ENCODE peak calls at places on chromosomes 12 and 14, in six cellular contexts. D is IMR-90, Q is tibial nerve, B is stomach, F is A549, X is Peyer's patch. J is an unnamed sample.

GRCh38 chr14:64294672-64295413 is 672 bp upstream of the ESR2 start:
- DNase-seq in B (peak; percentile 84), X (peak; percentile 78), F (peak; percentile 84), Q (peak; percentile 23), D (peak; percentile 53), J (peak; percentile 59)

GRCh38 chr14:104550849-104551728 is 28.5 kb upstream of the C14orf180 start:
- DNase-seq in B (no peak), D (no peak), X (peak; percentile 34), F (peak; percentile 40), Q (no peak), J (no peak)

GRCh38 chr12:8145754-8146415 is 10.9 kb upstream of the ZNF705A start:
- DNase-seq in F (no peak), D (peak; percentile 85), Q (no peak), B (no peak), X (no peak), J (peak; percentile 51)

GRCh38 chr14:71193663-71194062 is 286.4 kb downstream of the PCNX1 start:
- DNase-seq in F (no peak), Q (no peak), B (no peak), D (no peak), X (no peak), J (no peak)

GRCh38 chr14:104676694-104677505 is 12.5 kb upstream of the INF2 start:
- DNase-seq in D (no peak), Q (no peak), B (no peak), F (no peak), X (no peak), J (peak; percentile 23)

GRCh38 chr12:115543269-115543668 is 734.2 kb downstream of the MED13L start:
- DNase-seq in Q (no peak), F (no peak), X (no peak), D (peak; percentile 5), B (no peak), J (no peak)

GRCh38 chr12:11477110-11477509 is 81.7 kb upstream of the PRB2 start:
- DNase-seq in Q (no peak), D (no peak), F (no peak), X (no peak), B (no peak), J (no peak)

GRCh38 chr12:45284096-45284901 is 68.4 kb downstream of the ANO6 start:
- DNase-seq in F (no peak), X (no peak), B (no peak), Q (no peak), D (peak; percentile 87), J (no peak)

GRCh38 chr12:12180575-12180974 is 86.3 kb downstream of the LRP6 start:
- DNase-seq in Q (no peak), F (no peak), D (no peak), X (no peak), B (no peak), J (no peak)

GRCh38 chr14:48382961-48383360 is 707.6 kb upstream of the MDGA2 start:
- DNase-seq in D (no peak), B (no peak), Q (no peak), F (no peak), X (no peak), J (no peak)

GRCh38 chr14:75479770-75480600 is 42.3 kb upstream of the BATF start:
- DNase-seq in D (no peak), B (no peak), X (no peak), Q (no peak), F (no peak), J (no peak)

GRCh38 chr12:93058280-93058679 is 129.2 kb upstream of the EEA1 start:
- DNase-seq in D (no peak), F (no peak), Q (no peak), B (no peak), X (no peak), J (no peak)

GRCh38 chr12:131830335-131831020 is 2.3 kb downstream of the MMP17 start:
- DNase-seq in F (peak; percentile 58), X (peak; percentile 67), B (peak; percentile 59), Q (peak; percentile 69), D (peak; percentile 77), J (peak; percentile 92)

GRCh38 chr14:87952307-87953094 is 40.5 kb downstream of the GALC start:
- DNase-seq in D (no peak), B (no peak), X (no peak), Q (no peak), F (no peak), J (no peak)

GRCh38 chr12:107431942-107432341 is 253.7 kb upstream of the PWP1 start:
- DNase-seq in D (no peak), F (no peak), Q (no peak), B (no peak), X (no peak), J (no peak)

GRCh38 chr12:112018571-112019237 is 5.5 kb downstream of the ERP29 start:
- DNase-seq in Q (no peak), D (peak; percentile 92), B (no peak), F (no peak), X (no peak), J (no peak)

GRCh38 chr12:112022241-112023016 is 9.2 kb downstream of the ERP29 start:
- DNase-seq in X (no peak), F (no peak), D (no peak), Q (no peak), B (no peak), J (no peak)

GRCh38 chr12:112017041-112017440 is 3.8 kb downstream of the ERP29 start:
- DNase-seq in X (no peak), Q (no peak), B (no peak), D (no peak), F (no peak), J (no peak)

GRCh38 chr12:112023759-112024396 is 10.7 kb downstream of the ERP29 start:
- DNase-seq in F (no peak), D (no peak), X (no peak), Q (no peak), B (no peak), J (no peak)

DNA sequence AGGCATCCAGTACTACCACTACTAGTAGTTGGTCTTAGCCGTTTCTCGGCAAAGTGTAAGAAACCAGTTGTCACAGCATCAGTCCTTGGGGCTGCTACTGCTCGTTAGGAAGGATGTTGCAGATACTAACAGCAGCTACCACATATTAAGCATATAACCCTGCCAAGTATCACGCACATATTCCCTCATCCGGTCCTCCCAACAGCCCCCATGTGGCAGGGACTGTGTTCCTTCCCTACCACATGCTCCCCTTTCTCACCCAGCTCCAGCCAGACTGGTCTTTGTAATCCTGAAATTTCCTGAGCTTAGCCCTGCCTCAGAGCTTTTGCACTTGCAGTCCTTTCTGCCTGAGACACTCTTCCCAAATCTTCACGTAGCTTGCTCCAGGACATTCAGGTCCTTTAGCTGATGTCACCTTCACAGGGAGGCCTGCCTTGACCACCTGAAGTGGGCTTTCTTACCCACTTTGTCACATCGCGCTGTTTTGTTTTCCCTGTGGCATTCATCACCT is 7.8 kb downstream of the ERP29 start:
- DNase-seq in B (no peak), Q (no peak), F (no peak), D (no peak), X (no peak), J (no peak)
- TF ChIP-seq POLR2A in B (no peak), Q (no peak), F (no peak), D (no peak), X (no peak), J (no peak)

DNA sequence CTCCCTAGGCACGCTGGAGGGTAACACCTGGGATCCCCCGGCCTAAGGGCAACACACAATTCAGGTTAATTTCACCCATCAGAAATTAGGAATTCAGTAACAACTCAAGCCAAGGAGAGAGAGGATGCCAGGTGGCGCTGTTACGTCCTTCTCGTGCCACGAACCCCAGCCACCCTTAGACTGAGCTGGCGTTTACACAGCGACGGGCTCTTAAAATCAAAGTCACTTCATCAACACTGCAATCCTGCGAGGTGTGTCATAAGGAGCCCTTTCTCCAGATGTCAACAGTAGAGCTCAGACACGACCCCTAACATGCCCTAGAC is 110.6 kb upstream of the TMEM132D start:
- DNase-seq in Q (no peak), X (no peak), D (no peak), F (no peak), B (no peak), J (no peak)
- TF ChIP-seq CTCF in Q (no peak), X (no peak), D (no peak), F (no peak), B (no peak), J (no peak)

GRCh38 chr12:55830601-55831406 is 1.4 kb upstream of the DNAJC14 start:
- DNase-seq in Q (peak; percentile 87), X (peak; percentile 80), F (peak; percentile 40), B (peak; percentile 67), D (peak; percentile 56), J (peak; percentile 84)

GRCh38 chr12:55829967-55830600 is 697 bp upstream of the DNAJC14 start:
- DNase-seq in B (peak; percentile 58), F (peak; percentile 28), Q (no peak), D (no peak), X (no peak), J (peak; percentile 70)

GRCh38 chr12:55824726-55825125 is 4.7 kb downstream of the DNAJC14 start:
- DNase-seq in X (no peak), D (no peak), Q (no peak), F (no peak), B (no peak), J (no peak)

GRCh38 chr12:55828357-55828756 is 1.0 kb downstream of the DNAJC14 start:
- DNase-seq in D (no peak), B (no peak), X (no peak), F (no peak), Q (no peak), J (no peak)

GRCh38 chr12:55827806-55828205 is 1.6 kb downstream of the DNAJC14 start:
- DNase-seq in D (no peak), F (no peak), Q (no peak), B (no peak), X (no peak), J (no peak)
- H3K4me3 ChIP-seq in D (no peak overlapping the region), F (no peak overlapping the region), Q (no peak overlapping the region), B (peak overlapping the region; percentile 88), X (no peak overlapping the region), J (no peak overlapping the region)

GRCh38 chr12:1519642-1520041 is 74.7 kb downstream of the FBXL14 start:
- DNase-seq in B (no peak), X (no peak), Q (no peak), F (no peak), D (no peak), J (no peak)

GRCh38 chr12:1518763-1519516 is 75.4 kb downstream of the FBXL14 start:
- DNase-seq in D (peak; percentile 91), Q (no peak), X (no peak), F (no peak), B (no peak), J (no peak)

GRCh38 chr12:1517007-1517406 is 77.4 kb downstream of the FBXL14 start:
- DNase-seq in F (no peak), X (no peak), D (peak; percentile 82), B (no peak), Q (no peak), J (no peak)

GRCh38 chr12:1518486-1518762 is 76.0 kb downstream of the FBXL14 start:
- DNase-seq in B (no peak), X (no peak), F (no peak), D (no peak), Q (no peak), J (no peak)

DNA sequence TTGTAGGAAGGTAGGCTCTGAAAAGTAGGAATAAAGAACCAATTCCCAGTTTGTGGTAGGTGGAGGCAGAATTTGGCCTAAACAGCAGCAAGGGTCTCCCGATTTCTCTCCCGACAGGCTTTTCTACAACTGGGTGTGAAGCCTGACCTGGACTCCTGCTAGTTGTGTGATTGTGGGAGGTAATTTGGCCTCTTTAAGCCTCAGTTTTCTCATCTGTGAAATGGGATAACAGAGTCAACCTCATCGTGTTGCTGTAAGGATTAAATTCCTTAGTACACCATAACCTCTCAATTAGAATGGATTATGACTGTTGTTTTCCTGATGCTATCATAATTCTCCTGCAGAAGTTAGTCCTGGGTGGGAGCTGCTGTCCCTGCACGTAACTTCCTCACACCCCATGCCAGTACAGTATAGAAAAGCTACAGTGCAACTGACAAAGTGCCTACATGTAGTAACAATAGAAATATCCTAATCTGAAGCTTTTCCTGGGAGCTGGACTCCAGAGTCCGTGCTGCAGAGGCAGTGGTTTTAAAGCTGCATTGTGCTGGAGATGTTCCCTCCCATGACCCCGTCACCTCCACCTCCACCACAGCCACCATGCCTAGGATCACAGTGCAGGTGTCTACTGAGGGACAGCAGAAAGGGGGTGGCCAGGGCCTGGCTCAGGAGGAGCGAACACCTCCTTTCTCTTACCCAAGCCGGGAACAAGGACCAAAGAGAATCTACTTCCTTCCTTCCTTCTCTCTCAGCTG is 76.5 kb downstream of the FBXL14 start:
- DNase-seq in B (no peak), F (no peak), D (no peak), Q (no peak), X (no peak), J (no peak)
- TF ChIP-seq POLR2A in B (no peak), F (no peak), D (no peak), Q (no peak), X (no peak), J (no peak)

J was measured in heart left ventricle.